ENCODE peak calls at places on chromosomes 4 and X, in five cellular contexts. B is neuronal stem cell, Y is upper lobe of left lung, A is Karpas-422, N is left ventricle myocardium inferior. W is an unnamed sample.

GRCh38 chr4:82044141-82044993 is 329.4 kb downstream of the HNRNPD start:
- DNase-seq in B (peak), Y (peak), A (no peak), N (peak), W (no peak)

GRCh38 chr4:153116101-153116680 is 88.1 kb upstream of the TRIM2 start:
- DNase-seq in B (no peak), Y (no peak), A (no peak), N (no peak), W (peak)

GRCh38 chr4:11691236-11691635 is 262.5 kb upstream of the HS3ST1 start:
- DNase-seq in B (no peak), Y (no peak), A (no peak), N (no peak), W (no peak)

GRCh38 chr4:72467633-72468032 is 101.4 kb downstream of the ADAMTS3 start:
- DNase-seq in B (no peak), Y (no peak), A (no peak), N (no peak), W (no peak)

GRCh38 chr4:97987019-97987648 is 156.1 kb downstream of the STPG2 start:
- DNase-seq in B (no peak), Y (no peak), A (peak), N (no peak), W (no peak)

GRCh38 chrX:16836371-16836770 is 33.8 kb downstream of the RBBP7 start:
- DNase-seq in B (no peak), Y (peak), A (no peak), N (no peak), W (no peak)

GRCh38 chrX:105488731-105489130 is 268.2 kb upstream of the TEX13A start:
- DNase-seq in B (no peak), Y (no peak), A (no peak), N (no peak), W (no peak)

GRCh38 chr4:95165926-95166524 is 382.7 kb downstream of the UNC5C start:
- DNase-seq in B (peak), Y (no peak), A (peak), N (no peak), W (peak)

GRCh38 chr4:67581208-67581857 is 22.8 kb downstream of the STAP1 start:
- DNase-seq in B (no peak), Y (no peak), A (no peak), N (no peak), W (peak)

GRCh38 chrX:69032601-69033000 is 132.7 kb downstream of the PJA1 start:
- DNase-seq in B (no peak), Y (no peak), A (no peak), N (no peak), W (no peak)

GRCh38 chr4:143358419-143358818 is 21.7 kb downstream of the GAB1 start:
- DNase-seq in B (no peak), Y (no peak), A (no peak), N (no peak), W (no peak)

GRCh38 chrX:100636321-100636991 is at the start of gene TSPAN6:
- DNase-seq in B (peak), Y (peak), A (peak), N (peak), W (peak)

GRCh38 chr4:121182296-121182695 is 18.2 kb upstream of the TNIP3 start:
- DNase-seq in B (no peak), Y (no peak), A (peak), N (no peak), W (peak)

GRCh38 chrX:77436271-77436670 is 10.9 kb upstream of the FGF16 start:
- DNase-seq in B (no peak), Y (no peak), A (no peak), N (no peak), W (no peak)

GRCh38 chr4:3255611-3256186 is 6.7 kb downstream of the MSANTD1 start:
- DNase-seq in B (no peak), Y (peak), A (no peak), N (peak), W (no peak)

GRCh38 chr4:151206241-151207005 is 70.5 kb upstream of the PRSS48 start:
- DNase-seq in B (no peak), Y (no peak), A (no peak), N (no peak), W (no peak)
- H3K27ac ChIP-seq in B (no peak), Y (peak), A (no peak), N (peak), W (no peak)

GRCh38 chr4:174215055-174215454 is 68.4 kb downstream of the FBXO8 start:
- DNase-seq in B (no peak), Y (no peak), A (no peak), N (no peak), W (no peak)

GRCh38 chr4:174217273-174218126 is 66.0 kb downstream of the FBXO8 start:
- DNase-seq in B (peak), Y (peak), A (no peak), N (peak), W (no peak)

GRCh38 chr4:174218127-174218790 is 65.2 kb downstream of the FBXO8 start:
- DNase-seq in B (peak), Y (peak), A (no peak), N (no peak), W (no peak)

GRCh38 chr4:174215936-174216699 is 67.3 kb downstream of the FBXO8 start:
- DNase-seq in B (peak), Y (no peak), A (no peak), N (no peak), W (no peak)

DNA sequence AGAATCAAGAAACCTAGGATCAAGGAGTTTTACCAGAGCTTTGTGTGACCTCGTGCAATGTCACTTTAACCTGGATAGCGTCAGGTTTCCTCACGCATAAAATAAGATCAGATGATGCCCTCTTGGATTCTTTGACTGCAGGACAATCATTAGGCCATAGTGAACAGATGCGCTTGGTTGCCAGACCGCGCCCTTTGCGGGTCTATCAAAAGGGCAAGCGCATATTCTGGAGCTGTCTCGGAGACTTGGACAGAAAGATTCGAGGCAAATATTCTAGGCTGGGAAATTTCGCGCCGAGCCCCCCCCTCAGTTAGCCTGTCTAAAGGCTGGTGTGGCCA is 66.6 kb downstream of the FBXO8 start:
- DNase-seq in B (peak), Y (no peak), A (no peak), N (no peak), W (no peak)
- H3K4me3 ChIP-seq in B (no peak), Y (no peak), A (no peak), N (peak), W (no peak)

GRCh38 chr4:144565558-144566195 is 80.3 kb upstream of the HHIP start:
- DNase-seq in B (no peak), Y (no peak), A (no peak), N (no peak), W (no peak)
- H3K27ac ChIP-seq in B (no peak), Y (no peak), A (no peak), N (no peak), W (no peak)

DNA sequence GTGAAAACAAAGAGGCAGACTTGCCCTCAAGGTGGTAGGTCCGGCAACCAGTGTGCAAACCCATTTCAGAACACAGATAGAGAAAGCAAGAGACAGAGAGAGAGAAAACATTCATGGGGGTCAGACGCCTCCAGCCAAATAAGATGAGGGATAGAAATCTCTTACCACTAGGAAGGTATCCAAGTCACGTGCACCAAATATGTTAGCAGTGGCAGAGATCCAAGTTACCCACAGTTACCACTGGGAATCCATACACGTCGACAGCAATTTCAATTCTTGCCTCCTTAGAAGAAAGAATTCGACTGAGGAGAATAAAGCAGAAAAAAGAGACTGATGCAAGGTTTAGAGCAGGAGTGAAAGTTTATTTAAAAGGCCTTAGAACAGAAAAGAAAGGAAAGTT is 252.7 kb downstream of the NAP1L3 start:
- DNase-seq in B (no peak), Y (no peak), A (no peak), N (no peak), W (no peak)
- H3K4me3 ChIP-seq in B (no peak), Y (no peak), A (no peak), N (no peak), W (no peak)

GRCh38 chrX:112011376-112011775 is 71.2 kb downstream of the TRPC5 start:
- DNase-seq in B (no peak), Y (no peak), A (no peak), N (no peak), W (no peak)

GRCh38 chrX:112008724-112009123 is 73.9 kb downstream of the TRPC5 start:
- DNase-seq in B (no peak), Y (no peak), A (no peak), N (no peak), W (no peak)
- H3K27ac ChIP-seq in B (no peak), Y (no peak), A (no peak), N (no peak), W (no peak)

GRCh38 chr4:156391297-156391653 is 437.6 kb upstream of the CTSO start:
- DNase-seq in B (no peak), Y (no peak), A (no peak), N (no peak), W (no peak)

GRCh38 chr4:156396534-156396933 is 442.9 kb upstream of the CTSO start:
- DNase-seq in B (no peak), Y (no peak), A (no peak), N (no peak), W (no peak)

GRCh38 chr4:156388826-156389225 is 435.2 kb upstream of the CTSO start:
- DNase-seq in B (no peak), Y (no peak), A (no peak), N (no peak), W (no peak)

GRCh38 chr4:156390599-156391296 is 437.1 kb upstream of the CTSO start:
- DNase-seq in B (no peak), Y (no peak), A (no peak), N (no peak), W (no peak)
- H3K4me3 ChIP-seq in B (no peak), Y (no peak), A (no peak), N (no peak), W (no peak)

DNA sequence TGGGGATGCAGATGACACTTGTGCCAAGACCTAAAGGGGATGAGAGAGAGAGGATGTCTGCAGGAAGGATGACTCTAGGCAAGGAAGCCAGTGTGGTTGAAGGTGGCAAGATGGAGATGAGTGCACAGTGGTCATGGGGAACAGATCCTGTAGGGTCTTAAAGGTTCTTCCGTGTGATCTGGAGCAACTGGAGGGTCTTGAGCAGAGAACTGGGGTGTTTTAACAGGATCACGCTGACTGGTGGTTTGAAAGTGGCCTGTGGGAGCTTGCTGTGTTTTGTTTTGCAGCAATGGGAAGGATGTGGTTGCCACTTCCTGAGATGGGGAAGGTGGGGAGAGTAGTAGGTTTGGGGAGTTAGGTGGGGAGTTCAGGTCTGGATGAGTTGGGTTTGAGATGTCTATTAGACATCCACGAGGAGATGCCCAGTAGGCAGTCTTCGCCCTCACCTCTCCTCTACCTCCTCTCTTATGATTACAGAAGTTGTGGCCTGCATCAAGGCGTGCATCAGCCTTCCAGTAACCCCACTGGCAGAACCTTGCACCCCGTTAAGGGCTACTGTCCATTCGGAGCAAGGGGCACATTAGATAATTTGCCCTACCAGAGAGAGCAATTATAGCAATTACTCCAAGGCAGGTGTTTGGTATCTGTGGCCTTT is 1.4 kb upstream of the STBD1 start:
- DNase-seq in B (no peak), Y (no peak), A (no peak), N (no peak), W (no peak)
- H3K27ac ChIP-seq in B (no peak), Y (peak), A (no peak), N (no peak), W (no peak)

DNA sequence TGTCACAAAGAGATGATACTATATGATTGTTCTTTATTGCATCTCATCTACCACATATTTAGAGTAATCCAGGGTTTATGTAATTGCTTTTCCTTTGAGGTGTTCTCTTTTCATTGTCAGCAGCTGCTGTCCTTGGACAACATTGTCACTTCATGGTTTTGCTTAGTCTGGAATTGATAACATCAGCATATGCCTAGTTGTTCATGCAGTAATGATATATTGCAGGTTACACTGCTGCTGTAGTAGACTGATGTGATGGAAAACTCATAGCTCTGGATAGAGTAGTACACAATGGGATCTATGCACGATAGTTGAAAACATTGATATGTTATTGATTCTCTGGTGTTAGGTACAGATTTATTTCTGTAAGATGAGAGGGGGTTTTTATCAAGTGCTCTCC is 13.7 kb downstream of the NEIL3 start:
- DNase-seq in B (no peak), Y (no peak), A (no peak), N (no peak), W (no peak)
- H3K4me3 ChIP-seq in B (no peak), Y (no peak), A (no peak), N (no peak), W (no peak)